ENCODE peak calls at places on chromosome 14, in four cellular contexts. Z, Q, A and P are unnamed samples.

GRCh38 chr14:20624495-20625070 is 16.9 kb downstream of the OR6S1 start:
- DNase-seq in Z (peak; percentile 46), Q (no peak), A (peak; percentile 59), P (peak; percentile 32)

GRCh38 chr14:96083667-96084320 is 44.6 kb downstream of the C14orf132 start:
- DNase-seq in Z (no peak), Q (no peak), A (no peak), P (no peak)

GRCh38 chr14:71243697-71244096 is 336.4 kb downstream of the PCNX1 start:
- DNase-seq in Z (no peak), Q (no peak), A (no peak), P (no peak)

GRCh38 chr14:21106191-21106505 is 5.3 kb downstream of the TMEM253 start:
- DNase-seq in Z (no peak), Q (no peak), A (no peak), P (no peak)

GRCh38 chr14:68981539-68981976 is 2.5 kb upstream of the ACTN1 start:
- DNase-seq in Z (no peak), Q (no peak), A (no peak), P (no peak)

GRCh38 chr14:77746064-77746463 is 14.9 kb downstream of the SNW1 start:
- DNase-seq in Z (no peak), Q (no peak), A (no peak), P (no peak)

GRCh38 chr14:68140111-68140741 is 320.6 kb downstream of the RAD51B start:
- DNase-seq in Z (no peak), Q (no peak), A (no peak), P (no peak)

GRCh38 chr14:100298551-100299237 is 7.5 kb downstream of the SLC25A29 start:
- DNase-seq in Z (peak; percentile 12), Q (no peak), A (no peak), P (no peak)

GRCh38 chr14:76644875-76645518 is 116.3 kb upstream of the VASH1 start:
- DNase-seq in Z (peak; percentile 19), Q (peak; percentile 5), A (no peak), P (no peak)

GRCh38 chr14:53462931-53463778 is 310.0 kb upstream of the DDHD1 start:
- DNase-seq in Z (no peak), Q (no peak), A (no peak), P (no peak)

GRCh38 chr14:95994593-95994928 is 44.6 kb upstream of the C14orf132 start:
- DNase-seq in Z (no peak), Q (no peak), A (no peak), P (no peak)

GRCh38 chr14:25231006-25231405 is 181.1 kb upstream of the STXBP6 start:
- DNase-seq in Z (no peak), Q (no peak), A (no peak), P (no peak)

GRCh38 chr14:92143962-92144361 is 22.2 kb downstream of the CPSF2 start:
- DNase-seq in Z (no peak), Q (no peak), A (no peak), P (no peak)

GRCh38 chr14:102182190-102182589 is 42.5 kb downstream of the WDR20 start:
- DNase-seq in Z (no peak), Q (no peak), A (no peak), P (no peak)

GRCh38 chr14:68955164-68955921 is 23.8 kb downstream of the ACTN1 start:
- DNase-seq in Z (no peak), Q (no peak), A (no peak), P (no peak)

GRCh38 chr14:81105378-81105777 is 115.4 kb downstream of the GTF2A1 start:
- DNase-seq in Z (no peak), Q (no peak), A (no peak), P (no peak)

GRCh38 chr14:94423465-94424056 is 29.0 kb downstream of the SERPINA11 start:
- DNase-seq in Z (peak; percentile 55), Q (peak; percentile 42), A (no peak), P (no peak)

GRCh38 chr14:70648374-70648773 is 6.7 kb downstream of the TTC9 start:
- DNase-seq in Z (no peak), Q (no peak), A (no peak), P (no peak)

GRCh38 chr14:101335061-101335661 is 226.1 kb upstream of the DIO3 start:
- DNase-seq in Z (no peak), Q (no peak), A (no peak), P (no peak)

GRCh38 chr14:37230551-37231194 is 32.9 kb downstream of the MIPOL1 start:
- DNase-seq in Z (no peak), Q (no peak), A (no peak), P (no peak)

DNA sequence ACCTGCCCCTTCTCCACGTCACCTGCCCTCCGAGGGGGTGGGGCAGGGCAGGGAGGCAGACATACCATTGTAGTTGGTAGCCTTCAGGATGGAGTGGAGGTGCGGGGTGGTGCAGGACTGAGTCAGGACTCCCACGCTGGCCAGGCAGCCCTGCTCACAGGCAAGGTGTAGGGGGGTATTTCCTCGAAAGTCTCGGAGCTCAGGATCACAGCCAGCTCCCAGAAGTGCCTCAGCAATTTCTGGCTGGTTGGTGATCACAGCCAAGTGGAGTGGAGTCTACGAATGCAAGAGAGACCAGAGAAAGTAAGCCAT is 1.5 kb downstream of the NFKBIA start:
- DNase-seq in Z (peak; percentile 35), Q (no peak), A (no peak), P (no peak)
- H3K4me1 ChIP-seq in Z (peaks cover 91% of the 10 kb centered on the region), Q (peaks cover 48% of the 10 kb centered on the region), A (peaks cover 42% of the 10 kb centered on the region), P (peaks cover 51% of the 10 kb centered on the region)

GRCh38 chr14:98186140-98186539 is 1085.9 kb downstream of the BCL11B start:
- DNase-seq in Z (no peak), Q (no peak), A (no peak), P (no peak)
- H3K4me1 ChIP-seq in Z (no peaks in the 10 kb centered on the region), Q (peaks cover 100% of the 10 kb centered on the region), A (peaks cover 95% of the 10 kb centered on the region), P (peaks cover 99% of the 10 kb centered on the region)

GRCh38 chr14:51860164-51860835 is at the start of gene GNG2:
- DNase-seq in Z (peak; percentile 87), Q (peak; percentile 93), A (peak; percentile 85), P (peak; percentile 85)

GRCh38 chr14:51862839-51863235 is 2.4 kb downstream of the GNG2 start:
- DNase-seq in Z (no peak), Q (no peak), A (no peak), P (no peak)

GRCh38 chr14:51859136-51859535 is 1.3 kb upstream of the GNG2 start:
- DNase-seq in Z (no peak), Q (no peak), A (no peak), P (no peak)

GRCh38 chr14:51860836-51861583 is 598 bp downstream of the GNG2 start:
- DNase-seq in Z (no peak), Q (peak; percentile 26), A (no peak), P (no peak)

DNA sequence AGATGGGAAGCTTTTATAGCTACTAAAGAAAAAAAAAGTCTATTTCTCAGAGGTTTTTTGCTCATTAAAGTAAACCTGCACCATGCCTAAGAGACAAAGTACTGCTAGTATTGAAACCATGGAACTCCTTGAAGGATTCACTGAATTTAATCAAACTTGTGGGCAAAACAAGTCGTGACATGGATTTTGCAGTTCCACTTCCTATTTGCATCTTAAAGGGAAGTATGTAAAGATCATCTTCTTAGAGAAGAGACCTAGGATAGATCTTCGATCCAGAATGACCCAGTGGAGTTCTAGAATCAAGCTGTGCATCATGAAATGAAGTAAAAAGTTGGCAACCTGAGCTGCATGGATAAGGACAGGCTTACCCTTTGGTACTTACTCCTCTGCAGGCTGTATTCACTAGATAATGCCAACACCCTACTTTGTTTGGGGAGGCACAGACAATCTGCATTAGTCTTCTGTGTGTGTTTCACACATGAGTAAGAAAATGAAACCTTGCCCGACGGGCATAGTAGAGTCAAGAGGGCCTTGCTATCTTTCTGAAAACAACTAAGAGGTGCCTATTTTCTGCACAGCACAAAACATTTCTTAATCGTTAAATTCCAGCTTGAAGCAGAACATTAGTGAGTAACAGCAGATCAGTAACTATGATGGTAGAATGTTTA is 1.9 kb downstream of the GNG2 start:
- DNase-seq in Z (no peak), Q (peak; percentile 38), A (no peak), P (no peak)
- H3K4me1 ChIP-seq in Z (peaks cover 17% of the 10 kb centered on the region), Q (peaks cover 58% of the 10 kb centered on the region), A (peaks cover 58% of the 10 kb centered on the region), P (peaks cover 74% of the 10 kb centered on the region)

DNA sequence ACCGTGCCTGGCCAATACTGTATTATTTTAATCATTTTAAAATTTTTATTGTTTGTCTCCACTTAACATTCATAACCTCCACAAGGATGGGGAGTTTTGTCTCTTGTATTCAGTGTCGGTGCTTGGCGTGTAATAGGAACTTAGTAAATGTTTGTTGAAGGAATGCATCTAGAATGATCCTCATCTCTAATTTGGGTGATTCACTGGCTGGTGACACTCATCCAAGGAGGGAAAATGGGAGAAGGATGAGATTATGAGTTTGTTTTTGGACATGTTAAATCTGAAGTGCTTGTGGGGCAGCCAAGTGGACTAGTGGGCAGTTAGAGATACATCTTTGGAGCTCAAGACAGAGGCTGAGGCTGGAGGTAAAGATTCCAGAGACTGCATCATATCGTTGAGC is 5.1 kb downstream of the KLC1 start:
- DNase-seq in Z (no peak), Q (no peak), A (no peak), P (no peak)
- H3K4me1 ChIP-seq in Z (peaks cover 100% of the 10 kb centered on the region), Q (peaks cover 16% of the 10 kb centered on the region), A (peaks cover 22% of the 10 kb centered on the region), P (peaks cover 51% of the 10 kb centered on the region)

GRCh38 chr14:65238456-65238855 is 136.1 kb upstream of the MAX start:
- DNase-seq in Z (no peak), Q (no peak), A (no peak), P (no peak)

GRCh38 chr14:65237956-65238355 is 135.6 kb upstream of the MAX start:
- DNase-seq in Z (no peak), Q (no peak), A (no peak), P (no peak)

GRCh38 chr14:65241125-65241752 is 138.9 kb upstream of the MAX start:
- DNase-seq in Z (no peak), Q (no peak), A (no peak), P (no peak)

GRCh38 chr14:65239143-65239672 is 136.9 kb upstream of the MAX start:
- DNase-seq in Z (no peak), Q (no peak), A (no peak), P (no peak)

DNA sequence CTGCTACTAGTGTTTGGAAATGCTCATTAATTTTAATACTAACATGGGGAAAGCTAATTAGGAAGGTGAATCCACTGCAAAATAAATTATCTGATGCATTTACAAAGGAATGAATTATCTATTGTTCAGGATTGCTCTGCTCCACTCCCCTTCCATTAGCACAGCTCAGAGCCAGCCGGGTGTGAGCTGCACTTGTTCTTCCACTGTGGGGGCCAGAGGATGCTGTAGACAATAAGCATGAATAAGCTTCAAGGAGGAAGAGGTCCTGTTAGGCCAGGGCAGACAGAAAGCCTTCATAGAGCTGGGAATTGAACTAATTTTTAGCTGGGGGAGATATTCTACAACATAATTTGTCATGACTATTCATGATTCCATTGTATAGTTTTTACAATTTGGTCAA is 137.6 kb upstream of the MAX start:
- DNase-seq in Z (no peak), Q (no peak), A (no peak), P (no peak)
- H3K4me1 ChIP-seq in Z (peaks cover 32% of the 10 kb centered on the region), Q (peaks cover 16% of the 10 kb centered on the region), A (peaks cover 13% of the 10 kb centered on the region), P (peaks cover 16% of the 10 kb centered on the region)

GRCh38 chr14:104691546-104692260 is 2.3 kb downstream of the INF2 start:
- DNase-seq in Z (no peak), Q (no peak), A (no peak), P (no peak)
- H3K4me1 ChIP-seq in Z (peaks cover 98% of the 10 kb centered on the region), Q (peaks cover 59% of the 10 kb centered on the region), A (peaks cover 75% of the 10 kb centered on the region), P (peaks cover 79% of the 10 kb centered on the region)

DNA sequence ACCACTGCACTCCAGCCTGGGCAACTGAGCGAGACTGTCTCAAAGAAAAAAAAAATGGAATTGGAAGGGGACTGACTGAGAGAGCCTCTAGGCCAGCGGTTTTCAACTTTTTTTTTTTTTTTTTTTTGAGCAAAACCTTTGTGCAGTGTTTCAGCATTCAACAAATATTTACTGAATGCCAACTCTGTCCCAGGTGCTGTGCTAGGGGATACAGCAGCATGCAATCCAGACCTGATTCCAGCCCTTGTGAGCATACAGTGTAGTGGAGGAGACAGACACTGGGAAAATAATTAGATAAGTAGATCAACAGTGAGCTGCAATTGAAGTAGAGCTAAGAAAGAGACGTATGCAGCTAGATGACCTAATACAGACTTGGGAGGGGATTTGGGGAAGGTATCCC is 23.8 kb upstream of the LTBP2 start:
- DNase-seq in Z (no peak), Q (no peak), A (no peak), P (no peak)
- H3K4me1 ChIP-seq in Z (peaks cover 36% of the 10 kb centered on the region), Q (no peaks in the 10 kb centered on the region), A (no peaks in the 10 kb centered on the region), P (no peaks in the 10 kb centered on the region)

GRCh38 chr14:60707858-60708257 is 16.3 kb downstream of the SIX4 start:
- DNase-seq in Z (no peak), Q (no peak), A (no peak), P (no peak)
- H3K4me1 ChIP-seq in Z (no peaks in the 10 kb centered on the region), Q (no peaks in the 10 kb centered on the region), A (no peaks in the 10 kb centered on the region), P (no peaks in the 10 kb centered on the region)